ENCODE peak calls at places on chromosomes 7 and 10, in six cellular contexts. C is cardiac septum; Z is EL; K is Jurkat, Clone E6-1; X is activated T-helper 1 cell treated with anti-CD3 and anti-CD28 coated beads, Interleukin-12 subunit alpha, Interleukin-12 subunit beta, Interleukin-2, Interleukin-4 antibody, amounts not matched to agents 30 ng/mL and 10 ng/mL and 1 ng/mL, durations not matched to agents 14 hours and 24 hours and 36 hours; D is smooth muscle cell of the brain vasculature. W is an unnamed sample.
A peak's percentile ranks its signal among the peaks of the same experiment; 100 is the strongest.

GRCh38 chr10:88226891-88227290 is 356.2 kb downstream of the RNLS start:
- DNase-seq in C (no peak), Z (no peak), K (no peak), X (no peak), D (no peak), W (no peak)

GRCh38 chr10:71621263-71621751 is 98.3 kb downstream of the C10orf105 start:
- DNase-seq in C (no peak), Z (peak; percentile 7), K (no peak), X (no peak), D (no peak), W (no peak)

GRCh38 chr10:121608669-121609190 is 10.5 kb upstream of the FGFR2 start:
- DNase-seq in C (peak; percentile 73), Z (peak; percentile 6), K (peak; percentile 4), X (no peak), D (no peak), W (no peak)

GRCh38 chr7:1418505-1419309 is 40.6 kb downstream of the MICALL2 start:
- DNase-seq in C (no peak), Z (peak; percentile 31), K (peak; percentile 42), X (no peak), D (no peak), W (no peak)

GRCh38 chr7:81515009-81515408 is 254.8 kb downstream of the HGF start:
- DNase-seq in C (no peak), Z (no peak), K (no peak), X (no peak), D (no peak), W (no peak)

GRCh38 chr10:124693396-124693795 is 50.8 kb downstream of the FAM53B start:
- DNase-seq in C (no peak), Z (no peak), K (no peak), X (no peak), D (no peak), W (no peak)

GRCh38 chr10:114239117-114239993 is at the start of gene VWA2:
- DNase-seq in C (no peak), Z (no peak), K (no peak), X (peak; percentile 2), D (no peak), W (no peak)

GRCh38 chr10:29794776-29795635 is 160.2 kb upstream of the SVIL start:
- DNase-seq in C (no peak), Z (peak; percentile 23), K (no peak), X (no peak), D (no peak), W (no peak)

GRCh38 chr7:117672433-117672832 is 192.6 kb downstream of the CFTR start:
- DNase-seq in C (no peak), Z (no peak), K (no peak), X (no peak), D (no peak), W (no peak)

GRCh38 chr10:22308390-22308789 is 7.8 kb upstream of the COMMD3 start:
- DNase-seq in C (no peak), Z (peak; percentile 23), K (no peak), X (peak; percentile 41), D (no peak), W (no peak)

GRCh38 chr7:47045592-47045991 is 536.3 kb downstream of the TNS3 start:
- DNase-seq in C (no peak), Z (peak; percentile 4), K (no peak), X (no peak), D (no peak), W (no peak)

GRCh38 chr7:80783688-80784327 is 135.0 kb downstream of the SEMA3C start:
- DNase-seq in C (no peak), Z (peak; percentile 65), K (no peak), X (no peak), D (peak; percentile 43), W (no peak)

GRCh38 chr10:80408198-80409085 is at the start of gene PRXL2A:
- DNase-seq in C (peak; percentile 92), Z (no peak), K (peak; percentile 43), X (peak; percentile 81), D (no peak), W (peak; percentile 43)

GRCh38 chr10:94129393-94130130 is 135.8 kb downstream of the PLCE1 start:
- DNase-seq in C (no peak), Z (peak; percentile 69), K (no peak), X (no peak), D (no peak), W (no peak)

GRCh38 chr10:72826346-72826745 is 67.2 kb upstream of the OIT3 start:
- DNase-seq in C (no peak), Z (no peak), K (no peak), X (no peak), D (no peak), W (no peak)

GRCh38 chr7:112290065-112290464 is 83.6 kb downstream of the ZNF277 start:
- DNase-seq in C (no peak), Z (peak; percentile 59), K (no peak), X (no peak), D (no peak), W (no peak)

GRCh38 chr7:41448104-41448503 is 254.8 kb downstream of the INHBA start:
- DNase-seq in C (no peak), Z (no peak), K (no peak), X (no peak), D (no peak), W (no peak)

GRCh38 chr7:105622114-105622731 is 40.9 kb upstream of the EFCAB10 start:
- DNase-seq in C (no peak), Z (no peak), K (no peak), X (no peak), D (no peak), W (no peak)

GRCh38 chr7:135862586-135863361 is 114.2 kb upstream of the FAM180A start:
- DNase-seq in C (no peak), Z (no peak), K (no peak), X (no peak), D (no peak), W (no peak)

GRCh38 chr10:20457656-20458055 is 439.5 kb downstream of the NEBL start:
- DNase-seq in C (no peak), Z (no peak), K (no peak), X (no peak), D (no peak), W (no peak)

GRCh38 chr10:77333610-77334340 is 303.8 kb downstream of the KCNMA1 start:
- DNase-seq in C (no peak), Z (no peak), K (no peak), X (no peak), D (no peak), W (no peak)

GRCh38 chr10:99674762-99675161 is 15.5 kb downstream of the ENTPD7 start:
- DNase-seq in C (no peak), Z (no peak), K (no peak), X (no peak), D (no peak), W (no peak)

GRCh38 chr10:100749309-100750217 is 4.2 kb downstream of the PAX2 start:
- DNase-seq in C (peak; percentile 67), Z (no peak), K (no peak), X (no peak), D (no peak), W (no peak)

GRCh38 chr10:5977471-5978370 is at the start of gene IL15RA:
- DNase-seq in C (peak; percentile 93), Z (peak; percentile 85), K (peak; percentile 32), X (peak; percentile 88), D (no peak), W (no peak)

GRCh38 chr7:102431617-102432298 is 1.6 kb upstream of the ORAI2 start:
- DNase-seq in C (no peak), Z (no peak), K (peak; percentile 90), X (peak; percentile 56), D (no peak), W (no peak)

GRCh38 chr7:116395125-116395791 is 104.3 kb upstream of the CAV2 start:
- DNase-seq in C (no peak), Z (peak; percentile 88), K (no peak), X (no peak), D (peak; percentile 37), W (peak; percentile 68)

GRCh38 chr7:91812388-91812787 is 68.1 kb downstream of the MTERF1 start:
- DNase-seq in C (no peak), Z (no peak), K (no peak), X (no peak), D (no peak), W (no peak)

GRCh38 chr10:103895458-103896186 is 22.4 kb downstream of the STN1 start:
- DNase-seq in C (no peak), Z (peak; percentile 68), K (no peak), X (no peak), D (peak; percentile 58), W (no peak)

W was measured in pulmonary artery endothelial cell.